ENCODE peak calls at places on chromosome 9, in seven cellular contexts. E, D, Q, M, Z, J and P are unnamed samples.
A peak's percentile ranks its signal among the peaks of the same experiment; 100 is the strongest.

GRCh38 chr9:21499912-21500311 is 17.8 kb upstream of the IFNE start:
- DNase-seq in E (no peak), D (no peak), Q (no peak), M (no peak), Z (no peak), J (no peak), P (no peak)

GRCh38 chr9:110579763-110580255 is 268 bp upstream of the SVEP1 start:
- DNase-seq in E (peak; percentile 79), D (no peak), Q (no peak), M (peak; percentile 91), Z (no peak), J (no peak), P (no peak)

GRCh38 chr9:135335691-135336181 is 143.8 kb upstream of the PPP1R26 start:
- DNase-seq in E (peak; percentile 34), D (no peak), Q (no peak), M (no peak), Z (no peak), J (no peak), P (no peak)

GRCh38 chr9:134962998-134963364 is 45.3 kb upstream of the FCN1 start:
- DNase-seq in E (peak; percentile 48), D (peak; percentile 10), Q (no peak), M (no peak), Z (peak; percentile 56), J (no peak), P (no peak)

GRCh38 chr9:113568481-113569321 is 105.2 kb downstream of the RGS3 start:
- DNase-seq in E (peak; percentile 58), D (no peak), Q (no peak), M (no peak), Z (peak; percentile 71), J (no peak), P (no peak)

GRCh38 chr9:37540634-37541033 is 35.5 kb downstream of the FBXO10 start:
- DNase-seq in E (no peak), D (no peak), Q (no peak), M (no peak), Z (no peak), J (no peak), P (no peak)

GRCh38 chr9:133785753-133786370 is 47.7 kb upstream of the SARDH start:
- DNase-seq in E (no peak), D (no peak), Q (no peak), M (no peak), Z (no peak), J (no peak), P (no peak)

GRCh38 chr9:97958812-97959511 is 21.0 kb upstream of the HEMGN start:
- DNase-seq in E (no peak), D (no peak), Q (no peak), M (peak; percentile 71), Z (no peak), J (no peak), P (no peak)

GRCh38 chr9:88991066-88992030 is at the start of gene S1PR3:
- DNase-seq in E (peak; percentile 83), D (peak; percentile 31), Q (peak; percentile 18), M (peak; percentile 54), Z (peak; percentile 83), J (no peak), P (no peak)

GRCh38 chr9:3251309-3251708 is 274.5 kb downstream of the RFX3 start:
- DNase-seq in E (no peak), D (no peak), Q (no peak), M (no peak), Z (no peak), J (no peak), P (no peak)

GRCh38 chr9:72579190-72579589 is 57.8 kb downstream of the TMC1 start:
- DNase-seq in E (no peak), D (no peak), Q (no peak), M (peak; percentile 81), Z (no peak), J (no peak), P (no peak)

GRCh38 chr9:5642170-5642569 is 13.3 kb downstream of the RIC1 start:
- DNase-seq in E (no peak), D (no peak), Q (no peak), M (no peak), Z (no peak), J (no peak), P (no peak)

GRCh38 chr9:78781681-78782080 is 484.8 kb downstream of the PSAT1 start:
- DNase-seq in E (no peak), D (no peak), Q (no peak), M (no peak), Z (no peak), J (no peak), P (no peak)

GRCh38 chr9:112764837-112765236 is 14.3 kb downstream of the SNX30 start:
- DNase-seq in E (no peak), D (no peak), Q (no peak), M (no peak), Z (no peak), J (no peak), P (no peak)

GRCh38 chr9:136590788-136591187 is 44.9 kb upstream of the NOTCH1 start:
- DNase-seq in E (no peak), D (no peak), Q (no peak), M (no peak), Z (no peak), J (no peak), P (no peak)

GRCh38 chr9:98231770-98232478 is 23.5 kb downstream of the TBC1D2 start:
- DNase-seq in E (peak; percentile 19), D (no peak), Q (no peak), M (peak; percentile 91), Z (no peak), J (no peak), P (no peak)

GRCh38 chr9:21993893-21994525 is at the start of gene CDKN2A:
- DNase-seq in E (no peak), D (peak; percentile 32), Q (no peak), M (no peak), Z (no peak), J (no peak), P (no peak)

GRCh38 chr9:88965473-88965872 is 25.8 kb upstream of the S1PR3 start:
- DNase-seq in E (no peak), D (no peak), Q (no peak), M (no peak), Z (no peak), J (no peak), P (no peak)

GRCh38 chr9:137095664-137096517 is 9.1 kb downstream of the MAN1B1 start:
- DNase-seq in E (no peak), D (peak; percentile 87), Q (peak; percentile 73), M (no peak), Z (no peak), J (peak; percentile 84), P (no peak)

GRCh38 chr9:33687779-33688178 is 107.6 kb upstream of the PRSS3 start:
- DNase-seq in E (no peak), D (no peak), Q (no peak), M (no peak), Z (no peak), J (no peak), P (no peak)

GRCh38 chr9:98375138-98375726 is 119.8 kb upstream of the TBC1D2 start:
- DNase-seq in E (no peak), D (no peak), Q (no peak), M (peak; percentile 86), Z (no peak), J (no peak), P (peak; percentile 21)

GRCh38 chr9:69918317-69918716 is 97.7 kb downstream of the CFAP95 start:
- DNase-seq in E (no peak), D (no peak), Q (no peak), M (no peak), Z (no peak), J (no peak), P (no peak)

GRCh38 chr9:85248514-85249312 is 493.0 kb downstream of the AGTPBP1 start:
- DNase-seq in E (no peak), D (no peak), Q (no peak), M (peak; percentile 45), Z (no peak), J (no peak), P (no peak)

GRCh38 chr9:91818647-91819403 is 131.2 kb downstream of the ROR2 start:
- DNase-seq in E (peak; percentile 56), D (no peak), Q (no peak), M (no peak), Z (peak; percentile 70), J (no peak), P (no peak)

GRCh38 chr9:134326754-134327526 is 685 bp downstream of the RXRA start:
- DNase-seq in E (peak; percentile 76), D (no peak), Q (no peak), M (peak; percentile 31), Z (no peak), J (no peak), P (no peak)

GRCh38 chr9:132943677-132944293 is 631 bp downstream of the TSC1 start:
- DNase-seq in E (no peak), D (no peak), Q (no peak), M (peak; percentile 6), Z (no peak), J (no peak), P (no peak)

GRCh38 chr9:87039809-87040392 is 92.6 kb upstream of the GAS1 start:
- DNase-seq in E (no peak), D (no peak), Q (no peak), M (peak; percentile 92), Z (no peak), J (no peak), P (no peak)